ENCODE peak calls at places on chromosomes 5 and 9, in five cellular contexts. J is ovary, T is tibial nerve, P is Peyer's patch, C is HCT116. F is an unnamed sample.

GRCh38 chr9:22216730-22217160 is 207.6 kb upstream of the CDKN2B start:
- DNase-seq in J (no peak), T (no peak), P (no peak), C (peak; percentile 65), F (no peak)

GRCh38 chr5:77733130-77733529 is 43.0 kb downstream of the TBCA start:
- DNase-seq in J (no peak), T (no peak), P (no peak), C (no peak), F (no peak)

GRCh38 chr9:73916016-73916673 is 581.0 kb upstream of the RORB start:
- DNase-seq in J (no peak), T (no peak), P (no peak), C (no peak), F (no peak)

GRCh38 chr9:101536938-101537337 is 3.3 kb downstream of the RNF20 start:
- DNase-seq in J (no peak), T (no peak), P (peak; percentile 49), C (no peak), F (no peak)

GRCh38 chr5:59218424-59219045 is 635.7 kb downstream of the RAB3C start:
- DNase-seq in J (no peak), T (no peak), P (no peak), C (no peak), F (no peak)

GRCh38 chr9:136516191-136516654 is 29.6 kb downstream of the NOTCH1 start:
- DNase-seq in J (no peak), T (no peak), P (no peak), C (no peak), F (no peak)

GRCh38 chr9:21988056-21988990 is 5.9 kb downstream of the CDKN2A start:
- DNase-seq in J (no peak), T (no peak), P (no peak), C (no peak), F (no peak)

GRCh38 chr9:90024419-90024818 is 419.6 kb downstream of the GADD45G start:
- DNase-seq in J (no peak), T (no peak), P (no peak), C (no peak), F (no peak)

DNA sequence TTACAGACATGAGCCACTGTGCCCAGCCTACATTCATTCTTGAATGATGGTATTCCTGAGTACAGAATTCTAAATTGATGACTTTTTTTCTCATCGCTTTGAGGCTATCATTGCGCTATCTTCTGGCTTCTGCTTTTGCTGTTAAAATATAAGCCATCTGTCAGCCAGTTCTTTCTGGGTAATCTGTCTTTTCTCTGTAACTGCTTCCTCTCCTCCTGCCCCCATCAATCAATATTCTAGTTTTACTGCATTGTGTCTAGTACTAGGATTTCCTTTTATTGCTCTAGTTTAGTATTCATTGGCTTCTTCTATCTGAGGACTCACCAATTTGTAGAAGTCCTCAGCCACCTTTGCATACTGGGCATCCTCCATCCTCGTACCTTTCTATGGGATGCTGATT is 88.9 kb downstream of the PLPP1 start:
- DNase-seq in J (no peak), T (no peak), P (no peak), C (no peak), F (no peak)
- H3K27ac ChIP-seq in J (no peak overlapping the region), T (no peak overlapping the region), P (no peak overlapping the region), C (no peak overlapping the region), F (no peak overlapping the region)

DNA sequence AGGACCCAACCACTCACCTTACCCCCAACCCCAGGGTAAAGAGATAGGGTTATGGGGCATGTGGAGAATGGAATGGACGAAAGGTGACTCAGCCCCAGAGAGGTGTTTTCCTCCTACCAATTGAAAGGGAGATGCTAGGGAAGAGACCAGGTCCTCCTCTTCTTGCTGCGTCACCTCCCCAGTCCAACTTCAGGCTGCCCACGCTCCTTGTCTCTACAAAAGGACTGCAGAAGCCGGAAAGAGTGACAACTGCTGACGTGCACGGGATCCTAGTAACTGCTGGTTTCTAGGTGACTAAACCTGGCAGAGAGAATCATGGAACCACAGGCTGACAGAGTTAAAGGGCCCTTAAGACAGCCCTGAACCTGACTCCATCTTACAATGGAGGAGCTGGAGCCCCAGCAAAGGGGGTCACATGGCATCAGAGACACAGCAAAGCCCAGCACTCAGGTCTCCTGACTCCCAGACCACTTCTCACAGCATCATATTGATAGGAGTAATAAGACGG is 2.2 kb downstream of the GPX3 start:
- DNase-seq in J (no peak), T (no peak), P (no peak), C (no peak), F (no peak)
- H3K4me3 ChIP-seq in J (peak overlapping the region; percentile 28), T (peak overlapping the region; percentile 95), P (peak overlapping the region; percentile 60), C (no peak overlapping the region), F (peak overlapping the region; percentile 77)

GRCh38 chr9:7315116-7315515 is 484.5 kb downstream of the DMAC1 start:
- DNase-seq in J (no peak), T (no peak), P (no peak), C (no peak), F (no peak)

GRCh38 chr9:7318920-7319319 is 480.7 kb downstream of the DMAC1 start:
- DNase-seq in J (no peak), T (no peak), P (no peak), C (no peak), F (no peak)

GRCh38 chr9:7316967-7317366 is 482.6 kb downstream of the DMAC1 start:
- DNase-seq in J (no peak), T (no peak), P (no peak), C (no peak), F (no peak)

GRCh38 chr9:7315746-7316457 is 483.7 kb downstream of the DMAC1 start:
- DNase-seq in J (no peak), T (no peak), P (no peak), C (no peak), F (no peak)

GRCh38 chr9:7316458-7316795 is 483.2 kb downstream of the DMAC1 start:
- DNase-seq in J (no peak), T (no peak), P (no peak), C (no peak), F (no peak)
- TF ChIP-seq POLR2A in J (no peak), T (no peak), P (no peak), C (no peak), F (no peak)

DNA sequence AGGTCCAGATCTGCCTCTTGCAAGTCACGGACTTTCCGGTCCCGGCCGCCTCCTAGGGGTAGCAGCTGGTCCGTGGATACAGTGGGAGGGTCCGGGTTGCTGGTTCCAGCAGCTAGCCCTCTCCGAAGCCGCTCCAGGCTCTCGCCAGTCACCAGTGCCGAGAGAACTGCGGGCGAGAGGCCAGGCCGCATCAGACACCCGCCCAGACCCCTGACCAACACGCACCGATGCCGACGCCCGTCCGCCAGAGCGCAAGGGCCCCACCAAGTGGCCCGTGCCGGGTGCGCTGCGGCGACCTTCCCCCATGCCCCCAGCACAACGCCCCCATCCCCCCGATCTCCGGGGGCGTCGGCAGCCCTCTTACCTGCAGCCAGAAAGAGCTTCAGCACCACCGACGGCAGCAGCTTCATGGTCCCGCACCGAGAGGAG is 470 bp downstream of the HBEGF start:
- DNase-seq in J (peak; percentile 75), T (no peak), P (peak; percentile 67), C (no peak), F (no peak)
- H3K27ac ChIP-seq in J (peak overlapping the region; percentile 28), T (peak overlapping the region; percentile 86), P (peak overlapping the region; percentile 86), C (peak overlapping the region; percentile 68), F (peak overlapping the region; percentile 68)

DNA sequence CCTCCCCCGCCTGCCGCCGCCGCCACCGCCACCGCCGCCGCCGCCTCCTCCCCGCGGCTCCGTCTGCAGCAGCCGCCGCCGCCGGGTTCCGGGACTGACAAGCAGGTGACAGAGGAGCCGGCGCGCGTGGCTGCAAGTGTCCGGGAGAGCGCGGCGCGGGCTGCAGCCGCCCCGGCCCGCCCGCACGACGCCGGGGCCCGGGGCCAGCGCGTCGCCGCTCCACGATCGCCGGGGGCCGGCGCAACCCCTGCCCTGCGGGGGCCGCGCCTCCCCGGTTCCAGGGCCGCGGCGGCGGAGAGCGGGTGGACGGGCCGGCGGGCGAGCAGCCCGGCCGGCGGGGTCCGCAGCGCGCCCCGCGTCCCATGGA is 343 bp downstream of the LMX1B start:
- DNase-seq in J (no peak), T (no peak), P (no peak), C (no peak), F (no peak)
- H3K4me3 ChIP-seq in J (no peak overlapping the region), T (no peak overlapping the region), P (peak overlapping the region; percentile 33), C (peak overlapping the region; percentile 56), F (no peak overlapping the region)

GRCh38 chr5:97355775-97356174 is 172.7 kb upstream of the RIOK2 start:
- DNase-seq in J (no peak), T (no peak), P (no peak), C (no peak), F (no peak)
- TF ChIP-seq POLR2A in J (no peak), T (no peak), P (no peak), C (no peak), F (no peak)

GRCh38 chr5:112684737-112685136 is 52.9 kb upstream of the APC start:
- DNase-seq in J (no peak), T (no peak), P (no peak), C (no peak), F (no peak)

GRCh38 chr5:112685386-112685785 is 52.3 kb upstream of the APC start:
- DNase-seq in J (no peak), T (no peak), P (no peak), C (no peak), F (no peak)

GRCh38 chr5:112685929-112686328 is 51.8 kb upstream of the APC start:
- DNase-seq in J (no peak), T (no peak), P (no peak), C (no peak), F (no peak)

GRCh38 chr5:112682621-112683061 is 55.0 kb upstream of the APC start:
- DNase-seq in J (no peak), T (no peak), P (no peak), C (no peak), F (no peak)

DNA sequence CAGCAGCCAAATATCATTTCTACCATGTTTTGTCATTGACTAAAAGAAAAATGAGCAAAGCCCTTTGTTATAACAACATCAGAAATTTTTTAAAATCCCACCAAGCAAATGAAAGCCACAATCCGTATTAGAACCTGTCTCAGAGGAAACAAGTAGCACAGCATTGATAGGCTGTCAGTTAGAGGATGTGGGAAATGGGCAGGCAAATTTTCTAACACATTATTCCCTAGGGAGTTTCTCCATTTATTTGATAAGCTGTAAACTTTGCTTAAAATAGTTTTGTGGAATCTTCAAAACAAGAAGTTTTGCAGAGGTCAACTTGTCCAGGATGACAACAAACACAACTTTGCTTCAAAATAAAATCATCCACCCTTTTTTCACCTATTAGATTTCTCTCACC is 53.6 kb upstream of the APC start:
- DNase-seq in J (no peak), T (no peak), P (no peak), C (no peak), F (no peak)
- H3K27ac ChIP-seq in J (no peak overlapping the region), T (no peak overlapping the region), P (peak overlapping the region; percentile 22), C (no peak overlapping the region), F (no peak overlapping the region)

GRCh38 chr5:65142511-65143011 is 339.2 kb downstream of the ADAMTS6 start:
- DNase-seq in J (no peak), T (no peak), P (no peak), C (no peak), F (no peak)
- H3K4me3 ChIP-seq in J (no peak overlapping the region), T (no peak overlapping the region), P (no peak overlapping the region), C (no peak overlapping the region), F (no peak overlapping the region)

GRCh38 chr5:69091771-69092170 is 2.0 kb upstream of the SLC30A5 start:
- DNase-seq in J (no peak), T (no peak), P (no peak), C (no peak), F (no peak)

GRCh38 chr5:69099302-69099701 is 5.5 kb downstream of the SLC30A5 start:
- DNase-seq in J (no peak), T (no peak), P (no peak), C (no peak), F (no peak)

GRCh38 chr5:69092969-69093368 is 845 bp upstream of the SLC30A5 start:
- DNase-seq in J (no peak), T (no peak), P (no peak), C (no peak), F (no peak)

GRCh38 chr5:69093771-69094570 is at the start of gene SLC30A5:
- DNase-seq in J (peak; percentile 99), T (peak; percentile 98), P (peak; percentile 100), C (peak; percentile 99), F (peak; percentile 99)
- TF ChIP-seq POLR2A in J (peak; percentile 74), T (peak; percentile 81), P (peak; percentile 86), C (peak; percentile 77), F (no peak)

F was measured in vagina.